ENCODE peak calls at places on chromosomes 4 and X, in seven cellular contexts. One of them, this sample, is unnamed.

GRCh38 chrX:39827959-39828358 is 269.8 kb downstream of the BCOR start:
- DNase-seq in K562: no peak
- DNase-seq in HepG2: no peak
- DNase-seq in GM12878: no peak
- DNase-seq in H1: no peak
- DNase-seq in SK-N-SH: no peak
- DNase-seq in GM12891: no peak
- DNase-seq in this sample: peak

GRCh38 chrX:118823263-118824172 is at the start of gene ZCCHC12:
- DNase-seq in GM12891: peak
- DNase-seq in H1: peak
- DNase-seq in HepG2: peak
- DNase-seq in SK-N-SH: peak
- DNase-seq in GM12878: no peak
- DNase-seq in K562: peak
- DNase-seq in this sample: peak

GRCh38 chrX:31371956-31372355 is 300.1 kb upstream of the FTHL17 start:
- DNase-seq in HepG2: no peak
- DNase-seq in GM12878: no peak
- DNase-seq in GM12891: no peak
- DNase-seq in H1: no peak
- DNase-seq in K562: peak
- DNase-seq in SK-N-SH: no peak
- DNase-seq in this sample: no peak

GRCh38 chr4:101183658-101184373 is 163.5 kb downstream of the PPP3CA start:
- DNase-seq in HepG2: no peak
- DNase-seq in SK-N-SH: no peak
- DNase-seq in GM12891: no peak
- DNase-seq in GM12878: no peak
- DNase-seq in K562: no peak
- DNase-seq in H1: no peak
- DNase-seq in this sample: no peak

GRCh38 chr4:2289311-2289954 is 27.5 kb upstream of the MXD4 start:
- DNase-seq in GM12891: no peak
- DNase-seq in GM12878: no peak
- DNase-seq in H1: no peak
- DNase-seq in K562: no peak
- DNase-seq in SK-N-SH: no peak
- DNase-seq in HepG2: no peak
- DNase-seq in this sample: no peak

GRCh38 chr4:140756292-140757219 is at the start of gene TBC1D9:
- DNase-seq in GM12891: peak
- DNase-seq in SK-N-SH: peak
- DNase-seq in HepG2: peak
- DNase-seq in H1: peak
- DNase-seq in GM12878: peak
- DNase-seq in K562: no peak
- DNase-seq in this sample: peak

GRCh38 chr4:113979157-113979972 is at the start of gene ARSJ:
- DNase-seq in H1: peak
- DNase-seq in GM12878: no peak
- DNase-seq in SK-N-SH: peak
- DNase-seq in K562: no peak
- DNase-seq in HepG2: no peak
- DNase-seq in GM12891: peak
- DNase-seq in this sample: no peak

GRCh38 chr4:150863456-150863855 is 151.6 kb downstream of the LRBA start:
- DNase-seq in GM12878: no peak
- DNase-seq in K562: no peak
- DNase-seq in SK-N-SH: no peak
- DNase-seq in GM12891: no peak
- DNase-seq in H1: no peak
- DNase-seq in HepG2: peak
- DNase-seq in this sample: no peak

GRCh38 chr4:72858328-72858727 is 211.2 kb downstream of the COX18 start:
- DNase-seq in SK-N-SH: no peak
- DNase-seq in GM12878: no peak
- DNase-seq in HepG2: no peak
- DNase-seq in K562: no peak
- DNase-seq in H1: no peak
- DNase-seq in GM12891: no peak
- DNase-seq in this sample: no peak

GRCh38 chrX:9352683-9353430 is 112.0 kb upstream of the TBL1X start:
- DNase-seq in K562: peak
- DNase-seq in H1: no peak
- DNase-seq in GM12891: no peak
- DNase-seq in HepG2: peak
- DNase-seq in GM12878: peak
- DNase-seq in SK-N-SH: no peak
- DNase-seq in this sample: no peak

GRCh38 chr4:183966371-183966770 is 61.3 kb downstream of the STOX2 start:
- DNase-seq in H1: no peak
- DNase-seq in GM12891: no peak
- DNase-seq in HepG2: no peak
- DNase-seq in K562: no peak
- DNase-seq in SK-N-SH: no peak
- DNase-seq in GM12878: no peak
- DNase-seq in this sample: no peak

GRCh38 chr4:101464596-101464995 is 117.3 kb upstream of the PPP3CA start:
- DNase-seq in HepG2: no peak
- DNase-seq in H1: no peak
- DNase-seq in GM12891: no peak
- DNase-seq in K562: no peak
- DNase-seq in SK-N-SH: no peak
- DNase-seq in GM12878: no peak
- DNase-seq in this sample: no peak

GRCh38 chrX:71617742-71618141 is 569 bp downstream of the CXCR3 start:
- DNase-seq in H1: no peak
- DNase-seq in SK-N-SH: no peak
- DNase-seq in GM12878: no peak
- DNase-seq in GM12891: no peak
- DNase-seq in K562: no peak
- DNase-seq in HepG2: no peak
- DNase-seq in this sample: no peak

GRCh38 chrX:2767631-2768455 is 16.0 kb downstream of the XG start:
- DNase-seq in H1: no peak
- DNase-seq in HepG2: peak
- DNase-seq in GM12891: no peak
- DNase-seq in GM12878: no peak
- DNase-seq in SK-N-SH: no peak
- DNase-seq in K562: no peak
- DNase-seq in this sample: no peak

GRCh38 chr4:174086829-174087799 is 196.4 kb downstream of the FBXO8 start:
- DNase-seq in HepG2: no peak
- DNase-seq in GM12878: no peak
- DNase-seq in K562: no peak
- DNase-seq in GM12891: no peak
- DNase-seq in H1: no peak
- DNase-seq in SK-N-SH: no peak
- DNase-seq in this sample: no peak

GRCh38 chr4:125168531-125168930 is 146.2 kb upstream of the FAT4 start:
- DNase-seq in SK-N-SH: no peak
- DNase-seq in GM12878: no peak
- DNase-seq in H1: no peak
- DNase-seq in K562: no peak
- DNase-seq in GM12891: no peak
- DNase-seq in HepG2: no peak
- DNase-seq in this sample: no peak

GRCh38 chr4:72948080-72948479 is 121.4 kb downstream of the COX18 start:
- DNase-seq in GM12878: no peak
- DNase-seq in GM12891: no peak
- DNase-seq in H1: no peak
- DNase-seq in HepG2: no peak
- DNase-seq in SK-N-SH: no peak
- DNase-seq in K562: no peak
- DNase-seq in this sample: no peak

GRCh38 chr4:15654556-15655222 is 468 bp downstream of the FBXL5 start:
- DNase-seq in K562: peak
- DNase-seq in H1: no peak
- DNase-seq in GM12891: no peak
- DNase-seq in GM12878: no peak
- DNase-seq in SK-N-SH: no peak
- DNase-seq in HepG2: peak
- DNase-seq in this sample: no peak

GRCh38 chrX:44675364-44676024 is 132.8 kb upstream of the FUNDC1 start:
- DNase-seq in GM12891: no peak
- DNase-seq in SK-N-SH: peak
- DNase-seq in HepG2: no peak
- DNase-seq in H1: no peak
- DNase-seq in GM12878: no peak
- DNase-seq in K562: peak
- DNase-seq in this sample: no peak

GRCh38 chrX:103063191-103063845 is 653 bp downstream of the BEX1 start:
- DNase-seq in K562: peak
- DNase-seq in GM12891: no peak
- DNase-seq in H1: peak
- DNase-seq in HepG2: peak
- DNase-seq in SK-N-SH: peak
- DNase-seq in GM12878: no peak
- DNase-seq in this sample: no peak

GRCh38 chr4:55345980-55346850 is at the start of gene SRD5A3:
- DNase-seq in GM12891: peak
- DNase-seq in HepG2: peak
- DNase-seq in GM12878: peak
- DNase-seq in H1: peak
- DNase-seq in SK-N-SH: peak
- DNase-seq in K562: peak
- DNase-seq in this sample: peak

GRCh38 chr4:929970-930625 is 2.0 kb downstream of the GAK start:
- DNase-seq in GM12878: no peak
- DNase-seq in GM12891: no peak
- DNase-seq in K562: no peak
- DNase-seq in SK-N-SH: peak
- DNase-seq in HepG2: peak
- DNase-seq in H1: no peak
- DNase-seq in this sample: no peak

GRCh38 chr4:140130677-140131076 is 23.3 kb downstream of the MAML3 start:
- DNase-seq in HepG2: no peak
- DNase-seq in GM12891: no peak
- DNase-seq in SK-N-SH: no peak
- DNase-seq in GM12878: no peak
- DNase-seq in H1: no peak
- DNase-seq in K562: no peak
- DNase-seq in this sample: no peak

GRCh38 chrX:2696698-2697215 is 5.7 kb downstream of the CD99 start:
- DNase-seq in SK-N-SH: no peak
- DNase-seq in GM12891: peak
- DNase-seq in GM12878: peak
- DNase-seq in H1: no peak
- DNase-seq in HepG2: no peak
- DNase-seq in K562: no peak
- DNase-seq in this sample: no peak

GRCh38 chr4:113292371-113293042 is 243.1 kb downstream of the ANK2 start:
- DNase-seq in H1: peak
- DNase-seq in SK-N-SH: no peak
- DNase-seq in K562: no peak
- DNase-seq in HepG2: no peak
- DNase-seq in GM12878: no peak
- DNase-seq in GM12891: no peak
- DNase-seq in this sample: no peak

GRCh38 chr4:52660643-52661042 is 1.5 kb upstream of the USP46 start:
- DNase-seq in HepG2: no peak
- DNase-seq in GM12891: no peak
- DNase-seq in GM12878: no peak
- DNase-seq in SK-N-SH: no peak
- DNase-seq in K562: no peak
- DNase-seq in H1: no peak
- DNase-seq in this sample: no peak

GRCh38 chrX:1444896-1445480 is 7.7 kb downstream of the ASMTL start:
- DNase-seq in GM12878: no peak
- DNase-seq in H1: no peak
- DNase-seq in GM12891: no peak
- DNase-seq in HepG2: no peak
- DNase-seq in SK-N-SH: no peak
- DNase-seq in K562: no peak
- DNase-seq in this sample: no peak

DNA sequence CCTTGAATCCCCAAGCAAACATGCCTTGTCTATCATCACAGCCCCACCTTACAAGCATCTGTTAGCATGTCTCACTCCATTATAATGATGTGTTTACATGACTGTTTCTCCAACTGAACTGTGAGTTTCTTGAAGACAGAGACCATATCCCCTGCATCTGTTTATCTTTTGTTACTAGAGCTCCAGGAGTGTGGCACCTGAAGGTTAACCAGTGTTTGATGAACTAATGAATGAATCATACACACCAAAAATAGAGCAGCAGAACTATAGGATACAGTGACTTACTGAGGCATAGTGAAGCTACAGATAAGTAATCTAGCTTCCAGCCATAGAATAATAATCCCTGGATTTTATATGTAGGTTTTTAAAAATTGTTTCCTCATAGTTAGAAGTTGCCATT is 331.0 kb downstream of the PCDH7 start:
- DNase-seq in GM12878: no peak
- DNase-seq in HepG2: no peak
- DNase-seq in H1: no peak
- DNase-seq in K562: no peak
- DNase-seq in GM12891: no peak
- DNase-seq in SK-N-SH: no peak
- DNase-seq in this sample: no peak
- TF ChIP-seq POLR2AphosphoS5 in GM12878: no peak
- TF ChIP-seq POLR2AphosphoS5 in HepG2: no peak
- TF ChIP-seq POLR2AphosphoS5 in H1: no peak
- TF ChIP-seq POLR2AphosphoS5 in K562: no peak
- TF ChIP-seq POLR2AphosphoS5 in GM12891: no peak
- TF ChIP-seq POLR2AphosphoS5 in SK-N-SH: no peak
- TF ChIP-seq POLR2AphosphoS5 in this sample: no peak

GRCh38 chr4:3857316-3857926 is 91.2 kb downstream of the ADRA2C start:
- DNase-seq in GM12891: no peak
- DNase-seq in HepG2: no peak
- DNase-seq in GM12878: no peak
- DNase-seq in SK-N-SH: no peak
- DNase-seq in K562: no peak
- DNase-seq in H1: no peak
- DNase-seq in this sample: no peak
- TF ChIP-seq TAF1 in GM12891: no peak
- TF ChIP-seq TAF1 in HepG2: no peak
- TF ChIP-seq TAF1 in GM12878: no peak
- TF ChIP-seq TAF1 in SK-N-SH: no peak
- TF ChIP-seq TAF1 in K562: no peak
- TF ChIP-seq TAF1 in H1: no peak
- TF ChIP-seq TAF1 in this sample: no peak

GRCh38 chr4:169236901-169237626 is 33.7 kb downstream of the SH3RF1 start:
- DNase-seq in H1: no peak
- DNase-seq in GM12891: no peak
- DNase-seq in SK-N-SH: no peak
- DNase-seq in HepG2: no peak
- DNase-seq in K562: no peak
- DNase-seq in GM12878: no peak
- DNase-seq in this sample: no peak
- TF ChIP-seq POLR2AphosphoS5 in H1: no peak
- TF ChIP-seq POLR2AphosphoS5 in GM12891: no peak
- TF ChIP-seq POLR2AphosphoS5 in SK-N-SH: no peak
- TF ChIP-seq POLR2AphosphoS5 in HepG2: no peak
- TF ChIP-seq POLR2AphosphoS5 in K562: no peak
- TF ChIP-seq POLR2AphosphoS5 in GM12878: no peak
- TF ChIP-seq POLR2AphosphoS5 in this sample: no peak

DNA sequence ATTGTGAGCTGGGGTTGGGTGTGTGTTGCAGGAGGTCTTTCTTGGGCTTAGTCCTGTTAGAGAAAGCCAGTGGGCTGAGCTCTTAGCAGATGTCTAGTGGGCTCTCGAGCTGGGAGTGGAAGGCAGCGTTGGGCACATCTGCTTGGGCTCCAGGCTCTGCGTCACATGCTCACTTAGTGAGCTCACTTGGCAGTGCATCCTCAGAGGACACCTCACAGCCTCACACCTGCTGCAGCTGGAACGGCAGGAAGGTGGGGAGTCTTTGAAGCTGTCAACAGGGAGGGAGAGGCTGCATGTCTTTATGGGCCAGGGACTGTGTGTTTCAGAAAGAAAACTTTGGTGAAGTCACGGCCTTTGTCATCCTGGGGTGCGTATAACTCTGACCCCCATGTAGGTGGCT is 82.2 kb downstream of the PSAPL1 start:
- DNase-seq in GM12878: no peak
- DNase-seq in SK-N-SH: no peak
- DNase-seq in GM12891: no peak
- DNase-seq in K562: no peak
- DNase-seq in H1: no peak
- DNase-seq in HepG2: no peak
- DNase-seq in this sample: no peak
- TF ChIP-seq TAF1 in GM12878: no peak
- TF ChIP-seq TAF1 in SK-N-SH: no peak
- TF ChIP-seq TAF1 in GM12891: no peak
- TF ChIP-seq TAF1 in K562: no peak
- TF ChIP-seq TAF1 in H1: no peak
- TF ChIP-seq TAF1 in HepG2: no peak
- TF ChIP-seq TAF1 in this sample: no peak